ENCODE peak calls at places on chromosome 7, in nine cellular contexts. One of them, this sample, is unnamed.

GRCh38 chr7:45657136-45657889 is 83.1 kb downstream of the ADCY1 start:
- DNase-seq in activated CD4-positive, CD25-positive, alpha-beta regulatory T cell: no peak
- DNase-seq in GM23338: no peak
- DNase-seq in A172: no peak
- DNase-seq in colonic mucosa: no peak
- DNase-seq in HTR-8/SVneo: no peak
- DNase-seq in AML-193: no peak
- DNase-seq in Caki2: no peak
- DNase-seq in Calu3: no peak
- DNase-seq in this sample: no peak

GRCh38 chr7:44697136-44698045 is 51.3 kb upstream of the ZMIZ2 start:
- DNase-seq in Caki2: no peak
- DNase-seq in HTR-8/SVneo: no peak
- DNase-seq in GM23338: no peak
- DNase-seq in Calu3: no peak
- DNase-seq in AML-193: no peak
- DNase-seq in A172: no peak
- DNase-seq in activated CD4-positive, CD25-positive, alpha-beta regulatory T cell: no peak
- DNase-seq in colonic mucosa: no peak
- DNase-seq in this sample: no peak

GRCh38 chr7:103469095-103469948 is 23.3 kb upstream of the SLC26A5 start:
- DNase-seq in Calu3: no peak
- DNase-seq in colonic mucosa: no peak
- DNase-seq in HTR-8/SVneo: no peak
- DNase-seq in GM23338: no peak
- DNase-seq in A172: no peak
- DNase-seq in Caki2: no peak
- DNase-seq in AML-193: no peak
- DNase-seq in activated CD4-positive, CD25-positive, alpha-beta regulatory T cell: no peak
- DNase-seq in this sample: no peak

GRCh38 chr7:31890198-31890597 is 180.0 kb downstream of the PDE1C start:
- DNase-seq in HTR-8/SVneo: no peak
- DNase-seq in colonic mucosa: no peak
- DNase-seq in Calu3: no peak
- DNase-seq in activated CD4-positive, CD25-positive, alpha-beta regulatory T cell: no peak
- DNase-seq in Caki2: no peak
- DNase-seq in A172: no peak
- DNase-seq in GM23338: no peak
- DNase-seq in AML-193: peak; percentile 96
- DNase-seq in this sample: no peak

GRCh38 chr7:104317944-104318629 is 10.3 kb upstream of the LHFPL3 start:
- DNase-seq in GM23338: no peak
- DNase-seq in activated CD4-positive, CD25-positive, alpha-beta regulatory T cell: no peak
- DNase-seq in Caki2: no peak
- DNase-seq in colonic mucosa: no peak
- DNase-seq in Calu3: no peak
- DNase-seq in HTR-8/SVneo: no peak
- DNase-seq in A172: no peak
- DNase-seq in AML-193: no peak
- DNase-seq in this sample: no peak

GRCh38 chr7:29619848-29620247 is 56.2 kb downstream of the PRR15 start:
- DNase-seq in Calu3: no peak
- DNase-seq in HTR-8/SVneo: no peak
- DNase-seq in colonic mucosa: no peak
- DNase-seq in activated CD4-positive, CD25-positive, alpha-beta regulatory T cell: no peak
- DNase-seq in Caki2: no peak
- DNase-seq in A172: no peak
- DNase-seq in GM23338: no peak
- DNase-seq in AML-193: no peak
- DNase-seq in this sample: no peak

GRCh38 chr7:131327049-131327625 is 539 bp upstream of the MKLN1 start:
- DNase-seq in activated CD4-positive, CD25-positive, alpha-beta regulatory T cell: no peak
- DNase-seq in colonic mucosa: peak; percentile 66
- DNase-seq in Caki2: peak; percentile 71
- DNase-seq in AML-193: peak; percentile 38
- DNase-seq in A172: peak; percentile 62
- DNase-seq in GM23338: peak; percentile 72
- DNase-seq in HTR-8/SVneo: peak; percentile 60
- DNase-seq in Calu3: peak; percentile 28
- DNase-seq in this sample: peak; percentile 64

GRCh38 chr7:92034116-92034515 is 93.5 kb downstream of the AKAP9 start:
- DNase-seq in HTR-8/SVneo: no peak
- DNase-seq in AML-193: no peak
- DNase-seq in Calu3: no peak
- DNase-seq in A172: no peak
- DNase-seq in Caki2: no peak
- DNase-seq in colonic mucosa: no peak
- DNase-seq in activated CD4-positive, CD25-positive, alpha-beta regulatory T cell: no peak
- DNase-seq in GM23338: no peak
- DNase-seq in this sample: no peak

GRCh38 chr7:6453737-6454136 is 6.0 kb upstream of the DAGLB start:
- DNase-seq in AML-193: no peak
- DNase-seq in GM23338: no peak
- DNase-seq in activated CD4-positive, CD25-positive, alpha-beta regulatory T cell: no peak
- DNase-seq in A172: peak; percentile 86
- DNase-seq in colonic mucosa: no peak
- DNase-seq in Caki2: peak; percentile 65
- DNase-seq in Calu3: no peak
- DNase-seq in HTR-8/SVneo: peak; percentile 79
- DNase-seq in this sample: peak; percentile 90

GRCh38 chr7:1741751-1742554 is 71.9 kb downstream of the ELFN1 start:
- DNase-seq in A172: no peak
- DNase-seq in activated CD4-positive, CD25-positive, alpha-beta regulatory T cell: no peak
- DNase-seq in AML-193: no peak
- DNase-seq in Caki2: no peak
- DNase-seq in colonic mucosa: peak; percentile 35
- DNase-seq in HTR-8/SVneo: no peak
- DNase-seq in Calu3: peak; percentile 74
- DNase-seq in GM23338: no peak
- DNase-seq in this sample: no peak

GRCh38 chr7:13742126-13742525 is 247.3 kb downstream of the ETV1 start:
- DNase-seq in GM23338: peak; percentile 25
- DNase-seq in activated CD4-positive, CD25-positive, alpha-beta regulatory T cell: no peak
- DNase-seq in Calu3: no peak
- DNase-seq in HTR-8/SVneo: peak; percentile 31
- DNase-seq in AML-193: no peak
- DNase-seq in A172: peak; percentile 93
- DNase-seq in Caki2: peak; percentile 47
- DNase-seq in colonic mucosa: no peak
- DNase-seq in this sample: peak; percentile 63

GRCh38 chr7:91089382-91089963 is 174.8 kb upstream of the FZD1 start:
- DNase-seq in A172: peak; percentile 16
- DNase-seq in HTR-8/SVneo: no peak
- DNase-seq in activated CD4-positive, CD25-positive, alpha-beta regulatory T cell: no peak
- DNase-seq in colonic mucosa: no peak
- DNase-seq in Calu3: peak; percentile 15
- DNase-seq in GM23338: peak; percentile 57
- DNase-seq in AML-193: peak; percentile 17
- DNase-seq in Caki2: peak; percentile 42
- DNase-seq in this sample: peak; percentile 19

GRCh38 chr7:75658369-75658768 is 80.4 kb downstream of the HIP1 start:
- DNase-seq in Calu3: no peak
- DNase-seq in A172: peak; percentile 84
- DNase-seq in activated CD4-positive, CD25-positive, alpha-beta regulatory T cell: no peak
- DNase-seq in AML-193: no peak
- DNase-seq in colonic mucosa: no peak
- DNase-seq in Caki2: no peak
- DNase-seq in HTR-8/SVneo: no peak
- DNase-seq in GM23338: no peak
- DNase-seq in this sample: no peak

GRCh38 chr7:131188367-131189339 is 139.0 kb upstream of the MKLN1 start:
- DNase-seq in activated CD4-positive, CD25-positive, alpha-beta regulatory T cell: no peak
- DNase-seq in HTR-8/SVneo: peak; percentile 72
- DNase-seq in Caki2: peak; percentile 89
- DNase-seq in A172: peak; percentile 97
- DNase-seq in AML-193: peak; percentile 42
- DNase-seq in colonic mucosa: no peak
- DNase-seq in Calu3: no peak
- DNase-seq in GM23338: no peak
- DNase-seq in this sample: peak; percentile 97

GRCh38 chr7:47678641-47679380 is 96.9 kb upstream of the TNS3 start:
- DNase-seq in Calu3: no peak
- DNase-seq in AML-193: no peak
- DNase-seq in activated CD4-positive, CD25-positive, alpha-beta regulatory T cell: no peak
- DNase-seq in A172: no peak
- DNase-seq in HTR-8/SVneo: no peak
- DNase-seq in GM23338: no peak
- DNase-seq in colonic mucosa: no peak
- DNase-seq in Caki2: no peak
- DNase-seq in this sample: no peak

GRCh38 chr7:148799893-148800545 is 84.1 kb downstream of the EZH2 start:
- DNase-seq in Calu3: no peak
- DNase-seq in GM23338: peak; percentile 65
- DNase-seq in HTR-8/SVneo: no peak
- DNase-seq in colonic mucosa: no peak
- DNase-seq in A172: no peak
- DNase-seq in Caki2: no peak
- DNase-seq in AML-193: no peak
- DNase-seq in activated CD4-positive, CD25-positive, alpha-beta regulatory T cell: no peak
- DNase-seq in this sample: no peak

GRCh38 chr7:119175916-119176627 is 951.6 kb downstream of the ANKRD7 start:
- DNase-seq in A172: peak; percentile 78
- DNase-seq in Caki2: peak; percentile 50
- DNase-seq in AML-193: peak; percentile 55
- DNase-seq in Calu3: peak; percentile 66
- DNase-seq in colonic mucosa: peak; percentile 51
- DNase-seq in GM23338: peak; percentile 98
- DNase-seq in activated CD4-positive, CD25-positive, alpha-beta regulatory T cell: no peak
- DNase-seq in HTR-8/SVneo: peak; percentile 3
- DNase-seq in this sample: peak; percentile 38

GRCh38 chr7:69537691-69538090 is 60.6 kb upstream of the AUTS2 start:
- DNase-seq in Calu3: no peak
- DNase-seq in Caki2: no peak
- DNase-seq in colonic mucosa: no peak
- DNase-seq in AML-193: no peak
- DNase-seq in activated CD4-positive, CD25-positive, alpha-beta regulatory T cell: no peak
- DNase-seq in A172: no peak
- DNase-seq in GM23338: no peak
- DNase-seq in HTR-8/SVneo: no peak
- DNase-seq in this sample: no peak

GRCh38 chr7:114021135-114021534 is 102.3 kb upstream of the PPP1R3A start:
- DNase-seq in AML-193: no peak
- DNase-seq in activated CD4-positive, CD25-positive, alpha-beta regulatory T cell: no peak
- DNase-seq in Calu3: no peak
- DNase-seq in GM23338: no peak
- DNase-seq in colonic mucosa: peak; percentile 22
- DNase-seq in HTR-8/SVneo: no peak
- DNase-seq in A172: peak; percentile 17
- DNase-seq in Caki2: no peak
- DNase-seq in this sample: no peak

GRCh38 chr7:131555565-131556054 is 818 bp downstream of the PODXL start:
- DNase-seq in colonic mucosa: no peak
- DNase-seq in AML-193: no peak
- DNase-seq in HTR-8/SVneo: no peak
- DNase-seq in Caki2: no peak
- DNase-seq in GM23338: no peak
- DNase-seq in A172: no peak
- DNase-seq in activated CD4-positive, CD25-positive, alpha-beta regulatory T cell: no peak
- DNase-seq in Calu3: no peak
- DNase-seq in this sample: no peak

GRCh38 chr7:36862685-36863375 is 138.5 kb upstream of the AOAH start:
- DNase-seq in activated CD4-positive, CD25-positive, alpha-beta regulatory T cell: no peak
- DNase-seq in GM23338: no peak
- DNase-seq in A172: peak; percentile 56
- DNase-seq in HTR-8/SVneo: no peak
- DNase-seq in AML-193: no peak
- DNase-seq in Calu3: no peak
- DNase-seq in Caki2: no peak
- DNase-seq in colonic mucosa: no peak
- DNase-seq in this sample: no peak

GRCh38 chr7:126696639-126697038 is 556.1 kb downstream of the GRM8 start:
- DNase-seq in AML-193: no peak
- DNase-seq in GM23338: no peak
- DNase-seq in activated CD4-positive, CD25-positive, alpha-beta regulatory T cell: no peak
- DNase-seq in Calu3: no peak
- DNase-seq in A172: no peak
- DNase-seq in colonic mucosa: no peak
- DNase-seq in Caki2: no peak
- DNase-seq in HTR-8/SVneo: no peak
- DNase-seq in this sample: no peak

GRCh38 chr7:139635521-139636240 is 112.2 kb downstream of the CLEC2L start:
- DNase-seq in colonic mucosa: no peak
- DNase-seq in Caki2: no peak
- DNase-seq in activated CD4-positive, CD25-positive, alpha-beta regulatory T cell: no peak
- DNase-seq in A172: no peak
- DNase-seq in GM23338: no peak
- DNase-seq in HTR-8/SVneo: no peak
- DNase-seq in Calu3: no peak
- DNase-seq in AML-193: no peak
- DNase-seq in this sample: no peak

GRCh38 chr7:930975-931758 is 23.3 kb downstream of the ADAP1 start:
- DNase-seq in AML-193: peak; percentile 84
- DNase-seq in HTR-8/SVneo: no peak
- DNase-seq in Caki2: no peak
- DNase-seq in activated CD4-positive, CD25-positive, alpha-beta regulatory T cell: no peak
- DNase-seq in colonic mucosa: no peak
- DNase-seq in A172: no peak
- DNase-seq in GM23338: no peak
- DNase-seq in Calu3: no peak
- DNase-seq in this sample: no peak

GRCh38 chr7:123352957-123353356 is 153.2 kb upstream of the SLC13A1 start:
- DNase-seq in activated CD4-positive, CD25-positive, alpha-beta regulatory T cell: no peak
- DNase-seq in AML-193: no peak
- DNase-seq in HTR-8/SVneo: no peak
- DNase-seq in colonic mucosa: no peak
- DNase-seq in A172: no peak
- DNase-seq in Caki2: no peak
- DNase-seq in GM23338: no peak
- DNase-seq in Calu3: no peak
- DNase-seq in this sample: no peak

GRCh38 chr7:70419816-70420215 is 712.1 kb upstream of the GALNT17 start:
- DNase-seq in colonic mucosa: no peak
- DNase-seq in A172: no peak
- DNase-seq in activated CD4-positive, CD25-positive, alpha-beta regulatory T cell: no peak
- DNase-seq in AML-193: no peak
- DNase-seq in HTR-8/SVneo: no peak
- DNase-seq in Calu3: no peak
- DNase-seq in GM23338: no peak
- DNase-seq in Caki2: no peak
- DNase-seq in this sample: no peak

GRCh38 chr7:55306331-55306730 is 58.8 kb upstream of the LANCL2 start:
- DNase-seq in activated CD4-positive, CD25-positive, alpha-beta regulatory T cell: no peak
- DNase-seq in HTR-8/SVneo: no peak
- DNase-seq in AML-193: no peak
- DNase-seq in Calu3: no peak
- DNase-seq in colonic mucosa: no peak
- DNase-seq in A172: peak; percentile 58
- DNase-seq in GM23338: no peak
- DNase-seq in Caki2: no peak
- DNase-seq in this sample: no peak

This sample was measured in PC-9.